ENCODE peak calls at places on chromosomes 6 and 20, in six cellular contexts. S is GM23248, P is H1, G is PC-3, Z is neural progenitor cell, D is MM.1S. V is an unnamed sample.

GRCh38 chr20:48983423-48984400 is 62.2 kb downstream of the ARFGEF2 start:
- DNase-seq in S (peak), D (no peak), Z (no peak), P (no peak), G (peak), V (no peak)

GRCh38 chr6:38079107-38079506 is 259.6 kb downstream of the ZFAND3 start:
- DNase-seq in P (no peak), D (no peak), Z (no peak), G (no peak), S (no peak), V (no peak)

GRCh38 chr6:1066449-1066848 is 245.4 kb upstream of the FOXQ1 start:
- DNase-seq in D (no peak), S (no peak), Z (no peak), P (no peak), G (no peak), V (no peak)

GRCh38 chr6:113856571-113857564 is at the start of gene MARCKS:
- DNase-seq in G (peak), S (peak), P (no peak), Z (peak), D (peak), V (peak)

GRCh38 chr6:158793432-158793831 is 25.7 kb downstream of the EZR start:
- DNase-seq in Z (peak), P (no peak), G (peak), S (peak), D (peak), V (no peak)

GRCh38 chr6:129517288-129517687 is 192.7 kb downstream of the ARHGAP18 start:
- DNase-seq in Z (no peak), D (no peak), G (no peak), S (peak), P (no peak), V (no peak)

GRCh38 chr6:12586696-12587095 is 129.9 kb upstream of the PHACTR1 start:
- DNase-seq in P (no peak), S (no peak), Z (no peak), D (no peak), G (peak), V (no peak)

GRCh38 chr20:63942250-63943006 is 13.8 kb downstream of the UCKL1 start:
- DNase-seq in D (no peak), P (peak), G (no peak), S (peak), Z (peak), V (no peak)

GRCh38 chr20:31608256-31608980 is 3.3 kb downstream of the ID1 start:
- DNase-seq in D (no peak), S (peak), G (peak), Z (peak), P (no peak), V (peak)

GRCh38 chr6:111823831-111824607 is 49.2 kb downstream of the FYN start:
- DNase-seq in P (no peak), G (peak), D (no peak), S (peak), Z (no peak), V (no peak)

GRCh38 chr20:57609086-57609841 is 11.0 kb downstream of the ZBP1 start:
- DNase-seq in G (no peak), P (no peak), Z (no peak), S (no peak), D (no peak), V (no peak)

GRCh38 chr6:29516108-29516507 is 28.4 kb upstream of the MAS1L start:
- DNase-seq in P (no peak), S (peak), G (peak), Z (no peak), D (peak), V (no peak)

GRCh38 chr6:36306365-36306764 is 30.3 kb downstream of the BNIP5 start:
- DNase-seq in S (no peak), Z (no peak), P (no peak), D (no peak), G (no peak), V (no peak)

GRCh38 chr6:1104988-1105670 is 206.8 kb upstream of the FOXQ1 start:
- DNase-seq in G (no peak), D (no peak), P (no peak), Z (no peak), S (no peak), V (no peak)

GRCh38 chr20:36017034-36017951 is 48.9 kb downstream of the CNBD2 start:
- DNase-seq in G (peak), S (peak), P (no peak), Z (no peak), D (no peak), V (no peak)

GRCh38 chr6:133889557-133890301 is 816 bp downstream of the TCF21 start:
- DNase-seq in Z (peak), S (peak), P (no peak), G (no peak), D (no peak), V (peak)

GRCh38 chr6:78844899-78845298 is 22.5 kb upstream of the IRAK1BP1 start:
- DNase-seq in S (no peak), D (no peak), Z (no peak), P (no peak), G (no peak), V (no peak)

GRCh38 chr6:156589281-156589680 is 187.9 kb upstream of the ARID1B start:
- DNase-seq in P (no peak), D (no peak), S (peak), Z (no peak), G (no peak), V (no peak)

GRCh38 chr20:56515657-56516381 is 8.7 kb upstream of the FAM209A start:
- DNase-seq in S (peak), P (no peak), G (peak), D (no peak), Z (no peak), V (no peak)

GRCh38 chr20:13684566-13685222 is 46.0 kb upstream of the TASP1 start:
- DNase-seq in G (no peak), P (no peak), D (no peak), S (no peak), Z (no peak), V (no peak)

GRCh38 chr20:16575390-16576140 is 2.3 kb upstream of the KIF16B start:
- DNase-seq in P (no peak), S (no peak), D (peak), Z (peak), G (no peak), V (no peak)

GRCh38 chr6:31493875-31494694 is 3.9 kb upstream of the MICB start:
- DNase-seq in Z (peak), D (peak), S (peak), G (peak), P (no peak), V (peak)

GRCh38 chr20:35311409-35311808 is 19.2 kb upstream of the FAM83C start:
- DNase-seq in S (peak), Z (no peak), D (no peak), P (no peak), G (peak), V (no peak)

GRCh38 chr6:166751051-166751595 is 124.1 kb upstream of the RPS6KA2 start:
- DNase-seq in P (no peak), Z (peak), S (no peak), D (no peak), G (no peak), V (no peak)

GRCh38 chr20:54200487-54201267 is 7.2 kb upstream of the PFDN4 start:
- DNase-seq in G (peak), S (no peak), D (no peak), Z (no peak), P (no peak), V (no peak)

GRCh38 chr20:57479196-57479595 is 45.7 kb downstream of the CTCFL start:
- DNase-seq in D (no peak), S (no peak), G (no peak), P (no peak), Z (no peak), V (no peak)

GRCh38 chr20:19783966-19784401 is 25.9 kb downstream of the RIN2 start:
- DNase-seq in P (no peak), S (peak), Z (no peak), G (peak), D (no peak), V (no peak)

GRCh38 chr6:20291764-20292227 is 79.5 kb upstream of the MBOAT1 start:
- DNase-seq in P (peak), G (peak), D (peak), S (peak), Z (peak), V (peak)

DNA sequence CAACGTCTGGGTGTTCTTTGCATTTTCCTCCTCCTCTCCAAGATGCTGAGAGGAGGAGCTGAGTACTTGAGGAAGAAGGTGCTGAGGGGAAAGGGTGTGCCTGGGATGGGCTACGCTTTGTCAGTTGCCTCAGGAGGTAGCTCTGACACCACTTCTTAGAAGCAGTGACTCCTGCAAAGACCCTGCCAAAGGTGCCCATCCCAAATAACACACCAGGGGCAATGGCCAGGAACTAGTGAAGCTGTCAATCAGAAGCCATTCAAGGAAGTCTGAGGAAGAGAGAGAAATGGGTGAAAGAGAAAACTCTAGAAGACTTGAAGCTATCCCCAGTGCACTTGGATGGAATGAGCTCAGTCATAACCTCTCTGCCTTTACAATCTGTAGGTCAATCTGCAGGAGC is 242.4 kb downstream of the GMPR start:
- DNase-seq in P (no peak), G (no peak), Z (no peak), S (no peak), D (no peak), V (no peak)
- H3K9ac ChIP-seq in P (no peak), G (no peak), Z (no peak), S (no peak), D (no peak), V (no peak)

DNA sequence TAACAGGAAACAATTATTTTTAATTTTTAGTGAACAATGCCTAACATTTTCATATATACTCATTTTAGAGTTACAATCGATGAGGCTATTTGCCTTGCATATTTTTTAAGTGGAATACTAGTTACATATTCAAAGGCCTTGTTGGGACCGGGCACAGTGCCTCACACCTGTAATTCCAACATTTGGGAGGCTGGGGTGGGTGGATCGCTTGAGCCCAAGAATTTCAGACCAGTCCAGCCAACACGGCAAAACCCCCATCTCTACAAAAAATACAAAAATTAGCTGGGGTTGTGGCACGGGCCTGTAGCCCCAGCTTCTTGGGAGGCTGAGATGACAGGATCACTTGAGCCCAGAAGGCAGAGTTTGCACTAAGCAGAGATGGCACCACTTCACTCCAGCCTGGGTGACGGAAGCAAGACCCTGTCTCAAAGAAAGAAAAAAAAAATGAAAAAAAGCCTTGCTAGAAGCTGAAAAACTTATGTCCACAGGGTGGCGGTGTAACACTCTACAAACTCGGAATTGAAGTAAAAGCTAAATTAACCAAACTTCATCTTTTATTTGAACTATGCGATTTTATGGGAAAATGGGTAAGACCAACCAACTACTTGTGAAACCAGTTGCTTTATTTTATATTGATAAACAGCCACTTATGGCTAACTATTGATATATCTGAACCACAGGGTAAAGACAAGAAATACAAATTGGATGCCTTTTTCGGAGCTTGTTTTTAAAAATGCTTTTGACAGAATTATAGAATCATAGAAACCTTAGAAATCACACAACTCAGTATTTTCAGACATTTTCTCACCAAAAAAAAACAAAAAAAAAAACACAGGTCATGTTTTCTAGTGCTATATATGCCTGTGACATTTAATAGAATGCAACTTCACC is 24.1 kb upstream of the ROS1 start:
- DNase-seq in P (no peak), D (peak), G (peak), Z (peak), S (peak), V (peak)
- H2AFZ ChIP-seq in P (no peak), D (peak), G (peak), Z (peak), S (peak), V (peak)

DNA sequence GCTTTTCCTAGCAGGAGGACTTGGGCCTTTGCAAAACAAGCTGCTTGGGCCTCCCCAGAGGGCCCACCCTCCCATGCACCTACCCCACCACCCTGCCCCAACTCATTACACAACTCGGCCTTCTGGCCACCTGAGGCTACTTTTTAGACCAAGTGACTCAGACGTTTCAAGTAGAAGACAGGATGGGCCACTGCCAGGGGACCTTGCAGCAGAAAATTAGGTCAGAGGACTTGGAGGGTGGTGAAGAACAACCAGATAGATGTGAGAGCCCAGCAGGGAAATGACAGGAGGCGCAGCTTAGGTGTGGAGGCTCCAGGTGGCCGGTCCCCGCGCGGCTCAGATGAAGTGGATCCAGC is 1.4 kb downstream of the PPP1R3D start:
- DNase-seq in D (no peak), G (peak), Z (no peak), P (no peak), S (peak), V (no peak)
- H3K4me2 ChIP-seq in D (no peak), G (peak), Z (no peak), P (no peak), S (peak), V (no peak)

DNA sequence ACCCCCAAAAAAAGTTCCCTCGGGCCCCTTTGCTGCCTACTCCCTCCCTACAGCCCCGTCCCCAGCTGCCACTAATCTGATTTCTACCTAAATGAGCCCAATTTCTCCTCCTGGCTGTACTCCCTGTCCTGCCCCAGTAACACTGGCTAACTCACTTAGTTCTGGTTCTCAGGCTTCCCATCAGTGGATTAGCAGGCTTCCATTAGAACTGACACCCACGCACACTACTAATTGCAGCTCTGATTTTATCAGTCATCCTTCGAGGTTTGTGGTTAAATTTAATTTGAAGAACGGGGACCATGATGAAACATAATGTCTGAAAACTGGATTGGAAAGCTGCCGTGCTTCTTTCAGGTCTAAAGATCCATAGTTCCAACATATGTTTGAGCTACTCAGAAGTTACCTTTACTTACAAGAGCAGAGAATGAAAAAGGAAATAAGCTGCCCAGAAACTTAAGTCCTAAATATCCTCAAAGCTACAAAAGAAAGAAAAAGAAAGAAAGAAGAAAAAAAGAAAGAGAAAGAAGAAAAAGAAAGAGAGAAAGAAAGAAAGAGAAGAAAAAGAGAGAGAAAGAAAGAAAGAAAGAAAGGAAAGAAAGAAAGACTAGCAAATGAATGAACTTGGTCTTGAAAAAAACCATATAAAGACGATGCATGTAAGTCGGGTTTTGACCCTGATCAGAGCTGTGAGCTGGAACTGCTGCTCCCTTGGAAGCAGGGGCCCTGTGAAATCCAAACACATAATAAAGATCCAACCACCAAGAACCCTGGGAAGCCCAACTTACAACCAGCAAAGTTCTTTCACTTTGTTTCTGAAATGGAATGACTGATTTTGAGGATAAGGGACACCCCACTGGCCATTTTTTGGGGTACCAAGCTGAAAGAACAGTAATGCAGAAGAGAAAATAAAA is 51.7 kb downstream of the CNKSR3 start:
- DNase-seq in P (no peak), D (no peak), S (peak), Z (no peak), G (no peak), V (no peak)
- H3K9ac ChIP-seq in P (no peak), D (no peak), S (no peak), Z (no peak), G (no peak), V (no peak)

GRCh38 chr6:97437087-97437486 is 154.1 kb upstream of the MMS22L start:
- DNase-seq in P (no peak), S (peak), D (no peak), G (peak), Z (peak), V (no peak)

GRCh38 chr6:97438011-97438671 is 155.1 kb upstream of the MMS22L start:
- DNase-seq in P (no peak), D (peak), Z (no peak), G (no peak), S (no peak), V (no peak)

GRCh38 chr6:97443408-97444080 is 160.5 kb upstream of the MMS22L start:
- DNase-seq in G (no peak), P (no peak), S (no peak), Z (no peak), D (no peak), V (no peak)

GRCh38 chr6:97445406-97445805 is 162.4 kb upstream of the MMS22L start:
- DNase-seq in Z (no peak), P (no peak), D (no peak), G (no peak), S (no peak), V (no peak)

DNA sequence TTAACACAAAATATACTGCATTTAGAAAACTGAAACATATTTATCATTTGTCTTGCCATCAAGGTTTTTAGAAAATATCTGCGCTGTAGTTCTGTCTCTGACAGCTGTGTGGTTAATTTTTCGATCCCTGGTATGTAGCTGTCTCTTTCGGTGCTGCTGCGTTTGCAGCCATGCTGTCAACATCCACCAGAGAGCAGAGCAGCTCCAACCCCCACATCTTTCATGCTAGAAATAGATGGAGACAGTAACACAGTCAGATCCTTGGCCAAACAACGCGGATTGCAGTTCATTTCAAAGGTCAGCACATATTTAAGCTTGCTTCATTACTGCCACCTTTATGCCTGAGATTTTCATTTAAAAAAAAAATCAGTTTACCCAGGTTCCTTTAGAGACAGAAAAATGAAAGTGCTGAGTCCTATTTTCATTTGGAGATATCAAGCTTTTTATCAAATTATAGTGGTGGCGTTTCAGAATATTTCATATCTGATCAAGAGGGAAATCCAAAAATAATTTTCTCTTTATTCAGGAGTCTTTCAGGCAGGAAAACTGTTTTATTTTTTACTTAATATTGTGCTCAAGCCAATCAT is 157.7 kb upstream of the MMS22L start:
- DNase-seq in S (peak), P (no peak), G (peak), D (peak), Z (peak), V (peak)
- H2AFZ ChIP-seq in S (peak), P (no peak), G (no peak), D (peak), Z (no peak), V (peak)

GRCh38 chr6:24227556-24227955 is 101.5 kb downstream of the NRSN1 start:
- DNase-seq in G (no peak), S (no peak), P (no peak), Z (peak), D (no peak), V (no peak)
- H3K4me2 ChIP-seq in G (no peak), S (no peak), P (no peak), Z (peak), D (no peak), V (no peak)

DNA sequence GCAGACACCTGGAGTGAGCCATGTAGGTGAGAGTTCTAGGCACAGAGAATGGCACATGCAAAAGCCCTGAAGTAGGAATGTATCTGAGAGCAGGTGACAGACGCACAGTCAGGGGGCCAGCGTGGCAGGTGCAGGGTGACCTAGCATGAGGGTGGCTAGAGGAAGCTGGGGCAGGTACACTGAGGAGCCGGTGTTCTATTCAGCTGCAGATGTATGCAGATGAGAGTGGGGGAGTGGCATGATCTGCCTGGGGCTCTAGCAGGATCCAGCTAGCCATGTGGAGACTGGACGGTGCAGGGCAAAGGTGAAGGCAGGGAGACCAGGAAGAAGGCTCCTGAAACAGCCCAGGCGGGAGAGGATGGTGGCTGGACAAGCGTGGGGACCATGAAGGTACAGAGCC is 10.7 kb downstream of the PEDS1 start:
- DNase-seq in D (no peak), G (no peak), Z (no peak), P (no peak), S (no peak), V (no peak)
- H3K9ac ChIP-seq in D (no peak), G (no peak), Z (no peak), P (no peak), S (no peak), V (no peak)